ENCODE peak calls at places on chromosome 16, in five cellular contexts. R is ovary; H is activated T-cell treated with anti-CD3 and anti-CD28 coated beads for 1 hour; P is GM23248; F is activated naive CD8-positive, alpha-beta T cell treated with anti-CD3 and anti-CD28 coated beads, Interleukin-2, amount 50 U/mL, for 24 hours. D is an unnamed sample.

GRCh38 chr16:81005644-81006471 is 827 bp downstream of the CMC2 start:
- DNase-seq in H (no peak), F (no peak), P (peak), R (peak), D (peak)

GRCh38 chr16:47877166-47877565 is 278.6 kb downstream of the ABCC12 start:
- DNase-seq in R (no peak), P (no peak), F (no peak), H (no peak), D (no peak)

GRCh38 chr16:73232555-73233422 is 184.9 kb upstream of the ZFHX3 start:
- DNase-seq in R (peak), P (no peak), F (no peak), H (no peak), D (peak)

GRCh38 chr16:48524348-48525200 is 85.4 kb downstream of the N4BP1 start:
- DNase-seq in H (no peak), R (no peak), F (no peak), P (peak), D (peak)

GRCh38 chr16:57123216-57123968 is 31.0 kb downstream of the CPNE2 start:
- DNase-seq in R (no peak), P (no peak), F (no peak), H (no peak), D (no peak)

GRCh38 chr16:59719121-59719520 is 985.0 kb upstream of the GOT2 start:
- DNase-seq in R (no peak), H (no peak), P (peak), F (no peak), D (no peak)

GRCh38 chr16:86075839-86076440 is 177.0 kb downstream of the IRF8 start:
- DNase-seq in R (no peak), F (no peak), H (no peak), P (no peak), D (no peak)

GRCh38 chr16:71676236-71676635 is 48.3 kb downstream of the PHLPP2 start:
- DNase-seq in H (no peak), P (no peak), R (no peak), F (no peak), D (no peak)

GRCh38 chr16:80300876-80301275 is 239.9 kb upstream of the DYNLRB2 start:
- DNase-seq in P (peak), R (no peak), H (no peak), F (no peak), D (peak)

GRCh38 chr16:20042848-20043247 is 30.8 kb downstream of the GPR139 start:
- DNase-seq in P (peak), R (no peak), F (no peak), H (no peak), D (peak)

D was measured in kidney tubule cell.